ENCODE peak calls at places on chromosome 11, in five cellular contexts. R, C, K, I and H are unnamed samples.

GRCh38 chr11:64095286-64095825 is 59.6 kb downstream of the FLRT1 start:
- DNase-seq in K (no peak), R (no peak), C (no peak), I (no peak), H (no peak)

GRCh38 chr11:102940714-102941588 is 14.6 kb downstream of the MMP13 start:
- DNase-seq in K (peak), I (no peak), C (peak), R (peak), H (peak)

GRCh38 chr11:106473089-106473722 is 395.7 kb downstream of the AASDHPPT start:
- DNase-seq in K (peak), C (no peak), I (no peak), R (peak), H (no peak)

GRCh38 chr11:74055938-74056337 is 47.1 kb upstream of the UCP3 start:
- DNase-seq in C (no peak), I (no peak), R (peak), K (peak), H (no peak)

GRCh38 chr11:64916040-64916847 is 765 bp downstream of the ATG2A start:
- DNase-seq in I (peak), C (peak), K (peak), R (peak), H (peak)

GRCh38 chr11:443542-444199 is 1.9 kb upstream of the ANO9 start:
- DNase-seq in R (peak), K (no peak), I (no peak), C (no peak), H (no peak)

GRCh38 chr11:7250166-7250565 is 1.5 kb upstream of the SYT9 start:
- DNase-seq in R (no peak), K (no peak), I (no peak), C (no peak), H (no peak)

GRCh38 chr11:113876074-113876797 is 864 bp upstream of the USP28 start:
- DNase-seq in I (peak), K (no peak), R (no peak), C (no peak), H (peak)

GRCh38 chr11:79973701-79974626 is 533.1 kb upstream of the TENM4 start:
- DNase-seq in I (no peak), K (no peak), R (no peak), C (no peak), H (no peak)

GRCh38 chr11:116446048-116446399 is 326.8 kb downstream of the BUD13 start:
- DNase-seq in I (no peak), C (no peak), K (no peak), R (no peak), H (no peak)

GRCh38 chr11:116445108-116446047 is 327.4 kb downstream of the BUD13 start:
- DNase-seq in R (no peak), I (no peak), C (no peak), K (no peak), H (no peak)

GRCh38 chr11:116452447-116452846 is 320.3 kb downstream of the BUD13 start:
- DNase-seq in K (no peak), R (no peak), C (no peak), I (no peak), H (no peak)

GRCh38 chr11:116449522-116449921 is 323.3 kb downstream of the BUD13 start:
- DNase-seq in I (no peak), C (no peak), R (no peak), K (no peak), H (no peak)

DNA sequence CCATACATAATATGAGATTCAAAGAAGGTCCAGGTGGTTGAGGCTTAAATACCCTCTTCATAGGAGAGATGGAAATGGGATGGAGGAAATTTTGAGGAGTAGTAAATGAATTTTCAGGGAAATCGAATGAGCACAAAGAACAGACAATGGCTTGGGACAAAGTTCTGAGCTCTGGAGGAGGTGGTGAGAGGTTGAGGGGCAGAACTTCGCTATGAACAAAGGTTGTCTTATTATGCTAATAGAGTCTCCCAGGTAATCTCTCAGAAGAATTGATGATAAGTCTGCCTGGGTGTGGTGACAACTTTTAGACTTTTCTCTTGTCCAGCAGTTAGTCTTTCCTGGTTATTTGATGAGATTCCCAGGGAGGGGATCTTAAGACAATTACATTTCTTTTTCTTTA is 326.2 kb downstream of the BUD13 start:
- DNase-seq in I (no peak), R (no peak), K (no peak), C (no peak), H (no peak)
- H3K4me3 ChIP-seq in I (no peak), R (no peak), K (no peak), C (no peak), H (no peak)

DNA sequence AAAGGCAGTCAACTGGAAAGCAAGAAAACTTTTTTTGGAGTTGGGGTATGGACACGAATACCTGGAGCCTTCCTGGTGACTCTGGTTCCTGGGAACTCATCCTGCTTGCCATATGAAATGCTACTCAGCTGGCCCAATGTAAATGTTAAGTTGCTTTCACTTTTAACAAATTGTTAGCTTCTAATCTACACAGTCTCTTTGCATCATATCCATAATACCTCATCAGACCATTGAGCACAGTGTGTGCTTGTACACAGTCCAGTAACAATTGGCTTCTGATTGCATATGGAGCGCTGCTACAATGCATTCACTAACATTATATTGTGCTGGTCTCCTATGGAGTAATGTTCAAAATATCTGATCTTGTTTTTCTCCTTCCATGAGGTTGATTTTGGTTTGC is 257.5 kb downstream of the SOX6 start:
- DNase-seq in C (no peak), I (no peak), K (no peak), R (no peak), H (no peak)
- H3K4me3 ChIP-seq in C (no peak), I (no peak), K (no peak), R (no peak), H (no peak)

GRCh38 chr11:123525072-123525471 is 95.0 kb downstream of the GRAMD1B start:
- DNase-seq in K (no peak), R (no peak), I (no peak), C (no peak), H (no peak)
- H3K4me3 ChIP-seq in K (peak), R (no peak), I (no peak), C (no peak), H (no peak)

GRCh38 chr11:72583616-72584292 is 90.5 kb downstream of the PDE2A start:
- DNase-seq in C (no peak), K (no peak), I (no peak), R (no peak), H (no peak)
- H3K4me3 ChIP-seq in C (no peak), K (no peak), I (no peak), R (peak), H (no peak)